ENCODE peak calls at places on chromosomes 2 and 18, in six cellular contexts. F is AG08396; E is Right ventricle myocardium superior; K is activated naive CD8-positive, alpha-beta T cell treated with anti-CD3 and anti-CD28 coated beads, Interleukin-2, amount 50 U/mL, for 24 hours; O is AG09309; V is germinal center. P is an unnamed sample.

GRCh38 chr2:214902273-214902672 is 92.8 kb upstream of the BARD1 start:
- DNase-seq in F (no peak), E (no peak), K (no peak), O (no peak), V (no peak), P (peak; percentile 80)

GRCh38 chr2:131724019-131724418 is 196.3 kb downstream of the CCDC74A start:
- DNase-seq in F (peak; percentile 1), E (peak; percentile 47), K (no peak), O (no peak), V (no peak), P (no peak)

GRCh38 chr2:2809771-2810170 is 478.7 kb upstream of the MYT1L start:
- DNase-seq in F (no peak), E (no peak), K (no peak), O (no peak), V (no peak), P (no peak)

GRCh38 chr2:44897406-44897805 is 44.1 kb upstream of the SIX3 start:
- DNase-seq in F (no peak), E (no peak), K (no peak), O (no peak), V (no peak), P (no peak)

GRCh38 chr18:71336811-71337210 is 1048.0 kb downstream of the SOCS6 start:
- DNase-seq in F (no peak), E (no peak), K (no peak), O (no peak), V (no peak), P (peak; percentile 87)

GRCh38 chr2:127104881-127105655 is 1.9 kb downstream of the BIN1 start:
- DNase-seq in F (no peak), E (no peak), K (no peak), O (no peak), V (no peak), P (no peak)

GRCh38 chr2:101063753-101064502 is 61.8 kb downstream of the RPL31 start:
- DNase-seq in F (peak; percentile 46), E (no peak), K (no peak), O (peak; percentile 28), V (no peak), P (no peak)

GRCh38 chr2:186984966-186985365 is 136.0 kb upstream of the ZSWIM2 start:
- DNase-seq in F (no peak), E (no peak), K (no peak), O (no peak), V (no peak), P (no peak)

GRCh38 chr2:62423235-62423634 is 82.8 kb downstream of the TMEM17 start:
- DNase-seq in F (no peak), E (no peak), K (no peak), O (no peak), V (no peak), P (no peak)

GRCh38 chr2:177172034-177172880 is 40.3 kb upstream of the HNRNPA3 start:
- DNase-seq in F (peak; percentile 78), E (no peak), K (no peak), O (no peak), V (no peak), P (no peak)

GRCh38 chr2:29057006-29057405 is 17.3 kb downstream of the PCARE start:
- DNase-seq in F (no peak), E (no peak), K (no peak), O (no peak), V (no peak), P (no peak)

GRCh38 chr2:75047907-75048625 is 89.6 kb downstream of the POLE4 start:
- DNase-seq in F (peak; percentile 61), E (no peak), K (no peak), O (no peak), V (no peak), P (no peak)

GRCh38 chr2:96154506-96155380 is 9.5 kb upstream of the DUSP2 start:
- DNase-seq in F (no peak), E (peak; percentile 30), K (no peak), O (no peak), V (no peak), P (no peak)

GRCh38 chr2:176162911-176163654 is 6.0 kb downstream of the HOXD3 start:
- DNase-seq in F (no peak), E (no peak), K (no peak), O (no peak), V (no peak), P (no peak)

GRCh38 chr2:220811952-220812570 is 760.0 kb downstream of the EPHA4 start:
- DNase-seq in F (no peak), E (no peak), K (no peak), O (no peak), V (no peak), P (no peak)

GRCh38 chr2:47346-48218 is 1.3 kb upstream of the FAM110C start:
- DNase-seq in F (no peak), E (no peak), K (no peak), O (no peak), V (no peak), P (no peak)

GRCh38 chr18:22102948-22103663 is 66.3 kb upstream of the GATA6 start:
- DNase-seq in F (no peak), E (no peak), K (no peak), O (no peak), V (no peak), P (no peak)

GRCh38 chr2:190972846-190973245 is 41.1 kb downstream of the STAT1 start:
- DNase-seq in F (no peak), E (no peak), K (no peak), O (peak; percentile 25), V (no peak), P (no peak)

GRCh38 chr18:36724591-36725001 is 104.2 kb downstream of the TPGS2 start:
- DNase-seq in F (peak; percentile 29), E (peak; percentile 50), K (no peak), O (no peak), V (no peak), P (no peak)

GRCh38 chr2:216548901-216549321 is 50.3 kb downstream of the RPL37A start:
- DNase-seq in F (no peak), E (peak; percentile 74), K (no peak), O (no peak), V (no peak), P (no peak)

GRCh38 chr2:204401114-204401513 is 144.2 kb upstream of the PARD3B start:
- DNase-seq in F (no peak), E (no peak), K (no peak), O (no peak), V (no peak), P (no peak)

GRCh38 chr2:164314148-164314547 is 307.1 kb downstream of the GRB14 start:
- DNase-seq in F (peak; percentile 4), E (no peak), K (no peak), O (no peak), V (no peak), P (no peak)

GRCh38 chr2:161020437-161020836 is 139.8 kb upstream of the TANK start:
- DNase-seq in F (no peak), E (no peak), K (no peak), O (no peak), V (no peak), P (no peak)

GRCh38 chr2:148906136-148906535 is 31.1 kb downstream of the KIF5C start:
- DNase-seq in F (no peak), E (no peak), K (no peak), O (no peak), V (no peak), P (no peak)

GRCh38 chr18:79588636-79589481 is 90.7 kb upstream of the CTDP1 start:
- DNase-seq in F (peak; percentile 87), E (peak; percentile 92), K (no peak), O (peak; percentile 68), V (no peak), P (peak; percentile 32)

GRCh38 chr2:237290249-237290648 is 123.7 kb downstream of the COL6A3 start:
- DNase-seq in F (no peak), E (peak; percentile 91), K (no peak), O (peak; percentile 80), V (no peak), P (no peak)

GRCh38 chr2:174336403-174337336 is 1.9 kb downstream of the SP9 start:
- DNase-seq in F (no peak), E (no peak), K (peak; percentile 53), O (no peak), V (peak; percentile 75), P (peak; percentile 81)

GRCh38 chr2:148132400-148132799 is 111.5 kb downstream of the MBD5 start:
- DNase-seq in F (peak; percentile 22), E (no peak), K (no peak), O (peak; percentile 14), V (no peak), P (no peak)

GRCh38 chr18:8754995-8755955 is 49.9 kb downstream of the MTCL1 start:
- DNase-seq in F (peak; percentile 45), E (no peak), K (peak; percentile 10), O (no peak), V (peak; percentile 51), P (no peak)

GRCh38 chr2:238286551-238286950 is 1.9 kb downstream of the PER2 start:
- DNase-seq in F (peak; percentile 63), E (peak; percentile 75), K (no peak), O (peak; percentile 71), V (no peak), P (no peak)

GRCh38 chr2:217916504-217917254 is 86.1 kb downstream of the TNS1 start:
- DNase-seq in F (no peak), E (peak; percentile 54), K (no peak), O (no peak), V (no peak), P (no peak)

GRCh38 chr2:31188141-31188540 is 29.2 kb downstream of the CAPN14 start:
- DNase-seq in F (no peak), E (no peak), K (no peak), O (no peak), V (no peak), P (no peak)

GRCh38 chr2:240604291-240604938 is 17.9 kb downstream of the CAPN10 start:
- DNase-seq in F (peak; percentile 88), E (peak; percentile 85), K (no peak), O (no peak), V (no peak), P (no peak)

GRCh38 chr18:45828917-45829811 is 3.7 kb downstream of the SIGLEC15 start:
- DNase-seq in F (no peak), E (no peak), K (no peak), O (no peak), V (no peak), P (no peak)

GRCh38 chr2:187224989-187225388 is 223.1 kb downstream of the CALCRL start:
- DNase-seq in F (no peak), E (no peak), K (no peak), O (no peak), V (no peak), P (no peak)

GRCh38 chr2:1154710-1155594 is 204.3 kb downstream of the SNTG2 start:
- DNase-seq in F (no peak), E (no peak), K (no peak), O (no peak), V (no peak), P (no peak)

GRCh38 chr2:191806396-191806795 is 40.5 kb downstream of the CAVIN2 start:
- DNase-seq in F (no peak), E (no peak), K (no peak), O (no peak), V (no peak), P (no peak)